ENCODE peak calls at places on chromosome 19, in six cellular contexts. S is left ventricle myocardium superior; H is midbrain; B is activated naive CD4-positive, alpha-beta T cell treated with anti-CD3 and anti-CD28 coated beads, Interleukin-2, amount 50 U/mL, for 72 hours; I is fibroblast of lung; E is stimulated activated naive B cell treated with anti-CD40 and anti-IgM and Interleukin-4, amounts not matched to agents 10 μg/mL and 1 μg/mL and 100 μg/mL, for 72 hours. V is an unnamed sample.

GRCh38 chr19:996051-996838 is 4.0 kb upstream of the GRIN3B start:
- DNase-seq in B (peak), S (no peak), E (peak), H (no peak), I (peak), V (peak)

GRCh38 chr19:16702123-16702522 is 17.5 kb upstream of the NWD1 start:
- DNase-seq in E (no peak), I (peak), S (peak), H (no peak), B (no peak), V (no peak)

GRCh38 chr19:51258165-51258564 is 7.3 kb downstream of the SIGLECL1 start:
- DNase-seq in S (no peak), I (no peak), H (no peak), B (no peak), E (no peak), V (no peak)

GRCh38 chr19:5953680-5954213 is 24.2 kb downstream of the RANBP3 start:
- DNase-seq in S (no peak), I (peak), B (peak), E (no peak), H (no peak), V (peak)

GRCh38 chr19:11693505-11694499 is 44.9 kb downstream of the ZNF823 start:
- DNase-seq in H (no peak), E (no peak), S (no peak), B (no peak), I (peak), V (no peak)

GRCh38 chr19:42269518-42270345 is 680 bp downstream of the CIC start:
- DNase-seq in I (no peak), E (no peak), H (no peak), S (peak), B (no peak), V (peak)

GRCh38 chr19:10836478-10837325 is 690 bp upstream of the TMED1 start:
- DNase-seq in E (peak), B (peak), S (peak), H (no peak), I (peak), V (peak)

GRCh38 chr19:2495651-2496316 is 19.9 kb downstream of the GADD45B start:
- DNase-seq in H (peak), B (no peak), S (peak), E (no peak), I (no peak), V (peak)